ENCODE peak calls at places on chromosome 20, in seven cellular contexts. K is glutamatergic neuron; V is naive thymus-derived CD8-positive, alpha-beta T cell; P is COLO829; Y is NCI-H1092 treated with DMSO at 0.1 percent for 48 hours; M is HTR-8/SVneo; S is anterior cingulate cortex. Z is an unnamed sample.

GRCh38 chr20:50931306-50932015 is at the start of gene ADNP:
- DNase-seq in K (peak), V (peak), P (peak), Y (peak), M (peak), S (peak), Z (peak)

GRCh38 chr20:6651016-6651415 is 116.5 kb upstream of the BMP2 start:
- DNase-seq in K (no peak), V (no peak), P (peak), Y (no peak), M (no peak), S (no peak), Z (no peak)

GRCh38 chr20:14879020-14879697 is 541.7 kb upstream of the FLRT3 start:
- DNase-seq in K (no peak), V (no peak), P (peak), Y (no peak), M (no peak), S (no peak), Z (no peak)

GRCh38 chr20:1491281-1491840 is at the start of gene SIRPB2:
- DNase-seq in K (no peak), V (no peak), P (no peak), Y (no peak), M (no peak), S (peak), Z (no peak)

GRCh38 chr20:63178889-63179751 is 36.8 kb downstream of the YTHDF1 start:
- DNase-seq in K (peak), V (peak), P (no peak), Y (peak), M (peak), S (peak), Z (no peak)

GRCh38 chr20:37907677-37908397 is 4.9 kb downstream of the VSTM2L start:
- DNase-seq in K (peak), V (no peak), P (peak), Y (peak), M (peak), S (no peak), Z (peak)

GRCh38 chr20:2840138-2840966 is at the start of the genes PCED1A and VPS16:
- DNase-seq in K (peak), V (peak), P (peak), Y (peak), M (peak), S (peak), Z (peak)

GRCh38 chr20:44496976-44497375 is 21.3 kb downstream of the TTPAL start:
- DNase-seq in K (no peak), V (no peak), P (peak), Y (no peak), M (peak), S (no peak), Z (no peak)

GRCh38 chr20:17860306-17861197 is 108.0 kb downstream of the SNX5 start:
- DNase-seq in K (no peak), V (no peak), P (no peak), Y (no peak), M (no peak), S (no peak), Z (no peak)

GRCh38 chr20:37519508-37520416 is 1.3 kb upstream of the NNAT start:
- DNase-seq in K (peak), V (no peak), P (no peak), Y (peak), M (no peak), S (no peak), Z (peak)

GRCh38 chr20:15446373-15446772 is 1109.0 kb upstream of the FLRT3 start:
- DNase-seq in K (no peak), V (no peak), P (no peak), Y (no peak), M (no peak), S (no peak), Z (peak)

GRCh38 chr20:23298155-23298554 is 52.4 kb upstream of the NXT1 start:
- DNase-seq in K (no peak), V (no peak), P (no peak), Y (no peak), M (no peak), S (no peak), Z (no peak)

GRCh38 chr20:46251211-46251673 is 57.1 kb downstream of the CDH22 start:
- DNase-seq in K (no peak), V (no peak), P (no peak), Y (no peak), M (no peak), S (no peak), Z (no peak)

GRCh38 chr20:45039470-45039811 is 61.5 kb downstream of the KCNS1 start:
- DNase-seq in K (no peak), V (no peak), P (no peak), Y (no peak), M (no peak), S (no peak), Z (no peak)

GRCh38 chr20:58492795-58493538 is 22.2 kb downstream of the APCDD1L start:
- DNase-seq in K (no peak), V (no peak), P (no peak), Y (no peak), M (no peak), S (no peak), Z (no peak)

GRCh38 chr20:51334609-51335008 is 207.9 kb downstream of the NFATC2 start:
- DNase-seq in K (no peak), V (no peak), P (no peak), Y (no peak), M (no peak), S (no peak), Z (no peak)

GRCh38 chr20:23640873-23641667 is 3.3 kb upstream of the CST3 start:
- DNase-seq in K (no peak), V (no peak), P (no peak), Y (no peak), M (no peak), S (no peak), Z (no peak)

GRCh38 chr20:4861961-4862360 is 139.3 kb downstream of the SLC23A2 start:
- DNase-seq in K (no peak), V (no peak), P (no peak), Y (no peak), M (no peak), S (no peak), Z (no peak)

GRCh38 chr20:2559641-2560040 is 23.3 kb downstream of the TMC2 start:
- DNase-seq in K (no peak), V (no peak), P (peak), Y (peak), M (no peak), S (no peak), Z (no peak)

GRCh38 chr20:7375905-7376304 is 564.4 kb downstream of the HAO1 start:
- DNase-seq in K (no peak), V (no peak), P (no peak), Y (no peak), M (no peak), S (no peak), Z (no peak)